ENCODE peak calls at places on chromosomes 5 and 9, in eight cellular contexts. One of them, this sample, is unnamed.
A peak's percentile ranks its signal among the peaks of the same experiment; 100 is the strongest.

GRCh38 chr5:147986134-147986757 is 77.5 kb upstream of the SPINK5 start:
- DNase-seq in COR-L47: no peak
- DNase-seq in effector memory CD8-positive, alpha-beta T cell: no peak
- DNase-seq in lower leg skin: no peak
- DNase-seq in A172: no peak
- DNase-seq in skeletal muscle cell: no peak
- DNase-seq in Calu3: no peak
- DNase-seq in stimulated activated naive CD4-positive, alpha-beta T cell: no peak
- DNase-seq in this sample: no peak

GRCh38 chr5:59212596-59212995 is 629.7 kb downstream of the RAB3C start:
- DNase-seq in A172: no peak
- DNase-seq in lower leg skin: no peak
- DNase-seq in Calu3: no peak
- DNase-seq in stimulated activated naive CD4-positive, alpha-beta T cell: no peak
- DNase-seq in COR-L47: no peak
- DNase-seq in effector memory CD8-positive, alpha-beta T cell: no peak
- DNase-seq in skeletal muscle cell: no peak
- DNase-seq in this sample: no peak

GRCh38 chr5:142325677-142326479 is 1.1 kb upstream of the SPRY4 start:
- DNase-seq in A172: peak; percentile 90
- DNase-seq in COR-L47: peak; percentile 20
- DNase-seq in effector memory CD8-positive, alpha-beta T cell: no peak
- DNase-seq in Calu3: peak; percentile 88
- DNase-seq in stimulated activated naive CD4-positive, alpha-beta T cell: no peak
- DNase-seq in lower leg skin: peak; percentile 90
- DNase-seq in skeletal muscle cell: no peak
- DNase-seq in this sample: no peak

GRCh38 chr5:122870219-122870856 is 24.9 kb downstream of the SNX24 start:
- DNase-seq in COR-L47: no peak
- DNase-seq in stimulated activated naive CD4-positive, alpha-beta T cell: no peak
- DNase-seq in lower leg skin: no peak
- DNase-seq in Calu3: no peak
- DNase-seq in effector memory CD8-positive, alpha-beta T cell: no peak
- DNase-seq in A172: peak; percentile 22
- DNase-seq in skeletal muscle cell: no peak
- DNase-seq in this sample: peak; percentile 42

GRCh38 chr5:168552146-168552545 is 23.0 kb downstream of the FBLL1 start:
- DNase-seq in lower leg skin: no peak
- DNase-seq in effector memory CD8-positive, alpha-beta T cell: no peak
- DNase-seq in A172: peak; percentile 60
- DNase-seq in skeletal muscle cell: peak; percentile 96
- DNase-seq in stimulated activated naive CD4-positive, alpha-beta T cell: no peak
- DNase-seq in COR-L47: no peak
- DNase-seq in Calu3: no peak
- DNase-seq in this sample: peak; percentile 39

GRCh38 chr9:37746448-37747270 is 6.9 kb upstream of the TRMT10B start:
- DNase-seq in stimulated activated naive CD4-positive, alpha-beta T cell: no peak
- DNase-seq in lower leg skin: peak; percentile 62
- DNase-seq in effector memory CD8-positive, alpha-beta T cell: no peak
- DNase-seq in A172: peak; percentile 18
- DNase-seq in skeletal muscle cell: no peak
- DNase-seq in COR-L47: no peak
- DNase-seq in Calu3: no peak
- DNase-seq in this sample: no peak

GRCh38 chr5:26610581-26610980 is 427.8 kb downstream of the CDH9 start:
- DNase-seq in Calu3: no peak
- DNase-seq in COR-L47: no peak
- DNase-seq in stimulated activated naive CD4-positive, alpha-beta T cell: no peak
- DNase-seq in A172: no peak
- DNase-seq in lower leg skin: no peak
- DNase-seq in skeletal muscle cell: no peak
- DNase-seq in effector memory CD8-positive, alpha-beta T cell: no peak
- DNase-seq in this sample: no peak

GRCh38 chr9:99966720-99967119 is 60.3 kb downstream of the STX17 start:
- DNase-seq in Calu3: peak; percentile 27
- DNase-seq in A172: peak; percentile 83
- DNase-seq in stimulated activated naive CD4-positive, alpha-beta T cell: no peak
- DNase-seq in effector memory CD8-positive, alpha-beta T cell: no peak
- DNase-seq in skeletal muscle cell: no peak
- DNase-seq in COR-L47: no peak
- DNase-seq in lower leg skin: no peak
- DNase-seq in this sample: no peak

GRCh38 chr5:137365126-137365865 is 133.8 kb downstream of the SPOCK1 start:
- DNase-seq in skeletal muscle cell: no peak
- DNase-seq in effector memory CD8-positive, alpha-beta T cell: no peak
- DNase-seq in COR-L47: no peak
- DNase-seq in stimulated activated naive CD4-positive, alpha-beta T cell: no peak
- DNase-seq in lower leg skin: no peak
- DNase-seq in Calu3: no peak
- DNase-seq in A172: no peak
- DNase-seq in this sample: no peak

GRCh38 chr9:132268725-132269352 is 85.9 kb downstream of the SETX start:
- DNase-seq in Calu3: peak; percentile 46
- DNase-seq in lower leg skin: peak; percentile 93
- DNase-seq in A172: peak; percentile 76
- DNase-seq in skeletal muscle cell: no peak
- DNase-seq in effector memory CD8-positive, alpha-beta T cell: peak; percentile 70
- DNase-seq in COR-L47: peak; percentile 10
- DNase-seq in stimulated activated naive CD4-positive, alpha-beta T cell: peak; percentile 53
- DNase-seq in this sample: no peak

GRCh38 chr5:22649076-22649475 is 204.1 kb downstream of the CDH12 start:
- DNase-seq in Calu3: peak; percentile 46
- DNase-seq in skeletal muscle cell: no peak
- DNase-seq in A172: no peak
- DNase-seq in lower leg skin: no peak
- DNase-seq in effector memory CD8-positive, alpha-beta T cell: no peak
- DNase-seq in COR-L47: peak; percentile 76
- DNase-seq in stimulated activated naive CD4-positive, alpha-beta T cell: no peak
- DNase-seq in this sample: no peak

GRCh38 chr9:72149231-72149975 is at the start of gene GDA:
- DNase-seq in A172: no peak
- DNase-seq in stimulated activated naive CD4-positive, alpha-beta T cell: no peak
- DNase-seq in COR-L47: no peak
- DNase-seq in effector memory CD8-positive, alpha-beta T cell: no peak
- DNase-seq in Calu3: peak; percentile 66
- DNase-seq in skeletal muscle cell: no peak
- DNase-seq in lower leg skin: no peak
- DNase-seq in this sample: no peak

GRCh38 chr5:146073239-146073900 is 32.0 kb downstream of the PLAC8L1 start:
- DNase-seq in effector memory CD8-positive, alpha-beta T cell: no peak
- DNase-seq in skeletal muscle cell: no peak
- DNase-seq in A172: no peak
- DNase-seq in lower leg skin: no peak
- DNase-seq in stimulated activated naive CD4-positive, alpha-beta T cell: no peak
- DNase-seq in COR-L47: peak; percentile 32
- DNase-seq in Calu3: no peak
- DNase-seq in this sample: no peak

GRCh38 chr9:17531642-17532254 is 47.1 kb upstream of the SH3GL2 start:
- DNase-seq in effector memory CD8-positive, alpha-beta T cell: no peak
- DNase-seq in skeletal muscle cell: peak; percentile 13
- DNase-seq in A172: peak; percentile 32
- DNase-seq in lower leg skin: no peak
- DNase-seq in Calu3: peak; percentile 58
- DNase-seq in stimulated activated naive CD4-positive, alpha-beta T cell: no peak
- DNase-seq in COR-L47: peak; percentile 33
- DNase-seq in this sample: peak; percentile 1

GRCh38 chr9:82682431-82682830 is 380.5 kb downstream of the RASEF start:
- DNase-seq in stimulated activated naive CD4-positive, alpha-beta T cell: no peak
- DNase-seq in A172: no peak
- DNase-seq in lower leg skin: no peak
- DNase-seq in Calu3: no peak
- DNase-seq in effector memory CD8-positive, alpha-beta T cell: no peak
- DNase-seq in skeletal muscle cell: no peak
- DNase-seq in COR-L47: no peak
- DNase-seq in this sample: no peak

GRCh38 chr9:98905015-98905414 is 38.7 kb upstream of the COL15A1 start:
- DNase-seq in stimulated activated naive CD4-positive, alpha-beta T cell: no peak
- DNase-seq in lower leg skin: peak; percentile 60
- DNase-seq in A172: no peak
- DNase-seq in COR-L47: no peak
- DNase-seq in Calu3: no peak
- DNase-seq in skeletal muscle cell: no peak
- DNase-seq in effector memory CD8-positive, alpha-beta T cell: no peak
- DNase-seq in this sample: no peak

GRCh38 chr5:91641730-91642350 is 258.7 kb upstream of the ARRDC3 start:
- DNase-seq in effector memory CD8-positive, alpha-beta T cell: no peak
- DNase-seq in COR-L47: peak; percentile 25
- DNase-seq in A172: peak; percentile 58
- DNase-seq in skeletal muscle cell: peak; percentile 1
- DNase-seq in lower leg skin: no peak
- DNase-seq in stimulated activated naive CD4-positive, alpha-beta T cell: no peak
- DNase-seq in Calu3: no peak
- DNase-seq in this sample: no peak

GRCh38 chr5:145056805-145057204 is 778.3 kb downstream of the PRELID2 start:
- DNase-seq in Calu3: no peak
- DNase-seq in effector memory CD8-positive, alpha-beta T cell: no peak
- DNase-seq in COR-L47: no peak
- DNase-seq in lower leg skin: no peak
- DNase-seq in skeletal muscle cell: no peak
- DNase-seq in stimulated activated naive CD4-positive, alpha-beta T cell: no peak
- DNase-seq in A172: peak; percentile 62
- DNase-seq in this sample: no peak

GRCh38 chr5:60295423-60295822 is 401.9 kb upstream of the PDE4D start:
- DNase-seq in skeletal muscle cell: peak; percentile 15
- DNase-seq in effector memory CD8-positive, alpha-beta T cell: no peak
- DNase-seq in lower leg skin: no peak
- DNase-seq in Calu3: peak; percentile 34
- DNase-seq in stimulated activated naive CD4-positive, alpha-beta T cell: no peak
- DNase-seq in COR-L47: peak; percentile 22
- DNase-seq in A172: peak; percentile 56
- DNase-seq in this sample: no peak

GRCh38 chr5:84113246-84114118 is 271.2 kb downstream of the EDIL3 start:
- DNase-seq in COR-L47: peak; percentile 90
- DNase-seq in lower leg skin: no peak
- DNase-seq in A172: peak; percentile 73
- DNase-seq in stimulated activated naive CD4-positive, alpha-beta T cell: no peak
- DNase-seq in effector memory CD8-positive, alpha-beta T cell: no peak
- DNase-seq in skeletal muscle cell: no peak
- DNase-seq in Calu3: peak; percentile 27
- DNase-seq in this sample: no peak

GRCh38 chr5:95113489-95113888 is 171.4 kb downstream of the MCTP1 start:
- DNase-seq in skeletal muscle cell: peak; percentile 62
- DNase-seq in Calu3: no peak
- DNase-seq in lower leg skin: no peak
- DNase-seq in effector memory CD8-positive, alpha-beta T cell: no peak
- DNase-seq in COR-L47: no peak
- DNase-seq in stimulated activated naive CD4-positive, alpha-beta T cell: no peak
- DNase-seq in A172: peak; percentile 21
- DNase-seq in this sample: no peak

GRCh38 chr9:127865645-127866464 is 11.4 kb upstream of the ENG start:
- DNase-seq in effector memory CD8-positive, alpha-beta T cell: no peak
- DNase-seq in A172: no peak
- DNase-seq in COR-L47: no peak
- DNase-seq in stimulated activated naive CD4-positive, alpha-beta T cell: no peak
- DNase-seq in skeletal muscle cell: no peak
- DNase-seq in lower leg skin: no peak
- DNase-seq in Calu3: no peak
- DNase-seq in this sample: no peak

GRCh38 chr9:107948601-107949000 is 459.0 kb upstream of the KLF4 start:
- DNase-seq in effector memory CD8-positive, alpha-beta T cell: no peak
- DNase-seq in Calu3: no peak
- DNase-seq in stimulated activated naive CD4-positive, alpha-beta T cell: no peak
- DNase-seq in COR-L47: no peak
- DNase-seq in skeletal muscle cell: no peak
- DNase-seq in lower leg skin: no peak
- DNase-seq in A172: peak; percentile 61
- DNase-seq in this sample: no peak

GRCh38 chr5:104053057-104053666 is 490.6 kb upstream of the NUDT12 start:
- DNase-seq in lower leg skin: no peak
- DNase-seq in A172: peak; percentile 17
- DNase-seq in Calu3: no peak
- DNase-seq in COR-L47: no peak
- DNase-seq in skeletal muscle cell: no peak
- DNase-seq in effector memory CD8-positive, alpha-beta T cell: no peak
- DNase-seq in stimulated activated naive CD4-positive, alpha-beta T cell: no peak
- DNase-seq in this sample: no peak

GRCh38 chr9:21709464-21710058 is 92.9 kb upstream of the MTAP start:
- DNase-seq in effector memory CD8-positive, alpha-beta T cell: peak; percentile 66
- DNase-seq in stimulated activated naive CD4-positive, alpha-beta T cell: peak; percentile 32
- DNase-seq in A172: no peak
- DNase-seq in lower leg skin: no peak
- DNase-seq in Calu3: peak; percentile 70
- DNase-seq in COR-L47: peak; percentile 40
- DNase-seq in skeletal muscle cell: no peak
- DNase-seq in this sample: no peak

GRCh38 chr5:75885849-75886596 is 168.8 kb upstream of the POC5 start:
- DNase-seq in Calu3: peak; percentile 28
- DNase-seq in effector memory CD8-positive, alpha-beta T cell: no peak
- DNase-seq in stimulated activated naive CD4-positive, alpha-beta T cell: no peak
- DNase-seq in A172: no peak
- DNase-seq in skeletal muscle cell: no peak
- DNase-seq in COR-L47: no peak
- DNase-seq in lower leg skin: no peak
- DNase-seq in this sample: no peak

GRCh38 chr5:83184534-83184933 is 107.2 kb downstream of the XRCC4 start:
- DNase-seq in skeletal muscle cell: no peak
- DNase-seq in A172: no peak
- DNase-seq in lower leg skin: no peak
- DNase-seq in COR-L47: no peak
- DNase-seq in effector memory CD8-positive, alpha-beta T cell: no peak
- DNase-seq in Calu3: no peak
- DNase-seq in stimulated activated naive CD4-positive, alpha-beta T cell: no peak
- DNase-seq in this sample: peak; percentile 2

GRCh38 chr9:109923826-109924225 is 143.8 kb downstream of the PALM2AKAP2 start:
- DNase-seq in COR-L47: no peak
- DNase-seq in effector memory CD8-positive, alpha-beta T cell: no peak
- DNase-seq in Calu3: no peak
- DNase-seq in stimulated activated naive CD4-positive, alpha-beta T cell: no peak
- DNase-seq in A172: no peak
- DNase-seq in lower leg skin: no peak
- DNase-seq in skeletal muscle cell: no peak
- DNase-seq in this sample: no peak